ENCODE peak calls at places on chromosomes 4 and X, in nine cellular contexts. M is SK-N-SH, V is A549, E is transverse colon, K is ovary, B is K562, I is HepG2, Q is suprapubic skin, L is sigmoid colon. R is an unnamed sample. For H3K4me1, the result is how much of the 10 kb centered on the place peaks cover.

GRCh38 chr4:128379860-128380259 is 92.2 kb upstream of the PGRMC2 start:
- DNase-seq in E (peak), L (no peak), K (peak), M (peak), B (peak), Q (no peak), I (peak), V (peak), R (peak)

GRCh38 chr4:106583567-106583966 is 215.0 kb upstream of the GIMD1 start:
- DNase-seq in M (no peak), K (no peak), I (no peak), L (no peak), E (no peak), V (peak), B (no peak), Q (no peak), R (no peak)

GRCh38 chr4:148273501-148273986 is 168.7 kb downstream of the NR3C2 start:
- DNase-seq in E (no peak), B (no peak), L (no peak), M (peak), K (peak), V (no peak), I (no peak), Q (no peak), R (peak)

GRCh38 chr4:5157721-5158390 is 106.6 kb downstream of the STK32B start:
- DNase-seq in I (no peak), M (no peak), B (no peak), K (no peak), V (peak), L (no peak), E (no peak), Q (no peak), R (no peak)

GRCh38 chrX:105695451-105695850 is 126.9 kb upstream of the NRK start:
- DNase-seq in V (no peak), L (no peak), K (no peak), Q (no peak), M (no peak), I (no peak), E (no peak), B (no peak), R (no peak)

GRCh38 chr4:184732126-184732525 is 1.8 kb downstream of the CENPU start:
- DNase-seq in I (no peak), M (no peak), K (no peak), L (no peak), V (no peak), E (no peak), Q (no peak), B (no peak), R (no peak)

GRCh38 chrX:140507982-140508305 is 3.1 kb upstream of the SOX3 start:
- DNase-seq in V (no peak), Q (no peak), E (no peak), M (peak), L (no peak), B (no peak), K (no peak), I (no peak), R (no peak)

GRCh38 chrX:129654652-129655546 is at the start of gene APLN:
- DNase-seq in V (no peak), L (no peak), Q (no peak), E (no peak), K (peak), M (peak), B (no peak), I (no peak), R (peak)

GRCh38 chr4:89404530-89404929 is 96.9 kb upstream of the GPRIN3 start:
- DNase-seq in B (no peak), I (no peak), M (no peak), L (no peak), V (no peak), K (no peak), E (no peak), Q (no peak), R (no peak)

GRCh38 chr4:122744229-122744628 is 11.7 kb downstream of the BBS12 start:
- DNase-seq in I (peak), K (no peak), V (no peak), Q (no peak), M (no peak), B (no peak), E (no peak), L (no peak), R (no peak)

GRCh38 chr4:122873146-122873545 is 46.5 kb downstream of the FGF2 start:
- DNase-seq in V (no peak), E (no peak), Q (no peak), B (no peak), M (no peak), I (no peak), L (no peak), K (no peak), R (no peak)

GRCh38 chrX:118872102-118872566 is 48.5 kb downstream of the ZCCHC12 start:
- DNase-seq in Q (no peak), B (no peak), M (no peak), V (no peak), E (peak), L (peak), K (no peak), I (no peak), R (peak)

GRCh38 chr4:169202143-169202699 is 68.5 kb downstream of the SH3RF1 start:
- DNase-seq in K (no peak), B (no peak), M (no peak), E (no peak), V (no peak), L (no peak), Q (no peak), I (peak), R (no peak)

GRCh38 chr4:102868153-102868781 is 525 bp upstream of the CISD2 start:
- DNase-seq in E (peak), L (peak), B (no peak), K (peak), M (no peak), Q (peak), I (no peak), V (no peak), R (no peak)

GRCh38 chrX:38891641-38892413 is 90.6 kb downstream of the MID1IP1 start:
- DNase-seq in Q (no peak), E (no peak), B (no peak), I (no peak), L (no peak), V (no peak), M (no peak), K (no peak), R (no peak)

GRCh38 chr4:135124196-135124595 is 922.6 kb upstream of the PABPC4L start:
- DNase-seq in M (no peak), L (no peak), B (no peak), Q (no peak), V (no peak), K (no peak), I (no peak), E (no peak), R (no peak)

GRCh38 chr4:48254381-48255072 is 15.1 kb downstream of the TEC start:
- DNase-seq in L (no peak), B (no peak), I (no peak), M (no peak), E (no peak), Q (no peak), K (no peak), V (no peak), R (peak)

GRCh38 chr4:113358784-113359183 is 309.3 kb downstream of the ANK2 start:
- DNase-seq in B (peak), E (no peak), V (no peak), K (no peak), I (no peak), L (no peak), M (no peak), Q (no peak), R (no peak)

GRCh38 chr4:23163649-23164436 is 471.1 kb downstream of the GBA3 start:
- DNase-seq in K (no peak), V (no peak), Q (no peak), L (no peak), E (no peak), M (no peak), I (no peak), B (no peak), R (no peak)

GRCh38 chr4:101304916-101305315 is 42.4 kb downstream of the PPP3CA start:
- DNase-seq in M (peak), E (no peak), V (no peak), L (no peak), I (peak), K (no peak), Q (no peak), B (no peak), R (no peak)

GRCh38 chrX:131792789-131793462 is 230.2 kb upstream of the STK26 start:
- DNase-seq in L (peak), V (peak), E (peak), Q (peak), I (no peak), M (peak), K (peak), B (no peak), R (peak)

GRCh38 chr4:140652601-140653000 is 83.8 kb upstream of the UCP1 start:
- DNase-seq in I (no peak), Q (no peak), K (no peak), E (no peak), V (no peak), L (no peak), B (no peak), M (no peak), R (no peak)

GRCh38 chr4:67713531-67714247 is 12.7 kb upstream of the UBA6 start:
- DNase-seq in L (no peak), I (no peak), B (peak), E (no peak), Q (no peak), K (no peak), M (no peak), V (peak), R (no peak)

GRCh38 chr4:159281781-159282180 is 178.9 kb downstream of the RAPGEF2 start:
- DNase-seq in L (no peak), V (no peak), K (no peak), I (no peak), E (no peak), M (no peak), B (no peak), Q (no peak), R (no peak)

GRCh38 chrX:15816886-15817285 is 26.6 kb downstream of the ZRSR2 start:
- DNase-seq in I (no peak), K (no peak), B (no peak), L (no peak), Q (no peak), M (peak), E (no peak), V (no peak), R (no peak)

GRCh38 chr4:128163177-128164117 is 102.3 kb downstream of the LARP1B start:
- DNase-seq in I (peak), M (no peak), Q (no peak), L (no peak), K (no peak), E (no peak), B (no peak), V (peak), R (no peak)

GRCh38 chr4:168569066-168569908 is 72.4 kb downstream of the PALLD start:
- DNase-seq in M (no peak), E (peak), Q (no peak), L (no peak), B (peak), I (peak), V (no peak), K (no peak), R (peak)

GRCh38 chr4:128770807-128771206 is 38.7 kb upstream of the JADE1 start:
- DNase-seq in B (no peak), I (no peak), K (no peak), M (no peak), V (no peak), E (no peak), L (no peak), Q (no peak), R (no peak)

GRCh38 chr4:120877021-120877420 is 45.5 kb downstream of the PRDM5 start:
- DNase-seq in V (no peak), I (no peak), L (no peak), E (no peak), K (no peak), Q (no peak), B (no peak), M (no peak), R (no peak)

GRCh38 chr4:170248576-170248975 is 158.8 kb upstream of the AADAT start:
- DNase-seq in L (no peak), Q (no peak), V (no peak), B (no peak), M (no peak), E (no peak), K (no peak), I (no peak), R (no peak)

GRCh38 chrX:8289523-8289922 is 118.5 kb upstream of the VCX2 start:
- DNase-seq in B (no peak), E (no peak), M (no peak), L (no peak), V (no peak), Q (no peak), K (no peak), I (no peak), R (no peak)

GRCh38 chr4:89665662-89666061 is 171.3 kb downstream of the SNCA start:
- DNase-seq in M (no peak), B (no peak), Q (no peak), K (no peak), L (no peak), E (no peak), I (no peak), V (no peak), R (no peak)

GRCh38 chrX:64342811-64343210 is 52.4 kb downstream of the MTMR8 start:
- DNase-seq in E (no peak), K (no peak), Q (no peak), B (no peak), M (no peak), V (no peak), L (no peak), I (no peak), R (no peak)

GRCh38 chrX:68114573-68115199 is 318.6 kb downstream of the OPHN1 start:
- DNase-seq in L (no peak), M (no peak), K (no peak), V (no peak), I (no peak), B (no peak), Q (no peak), E (peak), R (no peak)

GRCh38 chrX:42241421-42241820 is 318.1 kb upstream of the CASK start:
- DNase-seq in V (no peak), I (no peak), M (no peak), Q (no peak), E (no peak), L (no peak), K (no peak), B (no peak), R (no peak)

GRCh38 chrX:43860646-43861370 is 21.4 kb downstream of the MAOB start:
- DNase-seq in Q (no peak), E (no peak), L (no peak), I (peak), V (peak), B (no peak), M (peak), K (no peak), R (no peak)
- TF ChIP-seq EP300 in Q (no peak), E (no peak), L (no peak), I (no peak), V (no peak), B (no peak), M (no peak), K (no peak), R (no peak)

GRCh38 chr4:2863649-2864048 is 20.0 kb downstream of the ADD1 start:
- DNase-seq in Q (no peak), K (no peak), L (no peak), M (no peak), V (no peak), B (no peak), E (no peak), I (no peak), R (no peak)

GRCh38 chr4:2859514-2859913 is 15.9 kb downstream of the ADD1 start:
- DNase-seq in V (no peak), B (no peak), K (no peak), M (no peak), L (no peak), Q (no peak), E (no peak), I (no peak), R (no peak)

GRCh38 chr4:2860391-2861348 is 17.0 kb downstream of the ADD1 start:
- DNase-seq in K (no peak), L (no peak), M (no peak), I (peak), E (no peak), Q (no peak), V (no peak), B (peak), R (no peak)

GRCh38 chr4:2862528-2862927 is 18.9 kb downstream of the ADD1 start:
- DNase-seq in K (no peak), I (no peak), M (no peak), L (no peak), E (no peak), B (peak), V (no peak), Q (no peak), R (no peak)

DNA sequence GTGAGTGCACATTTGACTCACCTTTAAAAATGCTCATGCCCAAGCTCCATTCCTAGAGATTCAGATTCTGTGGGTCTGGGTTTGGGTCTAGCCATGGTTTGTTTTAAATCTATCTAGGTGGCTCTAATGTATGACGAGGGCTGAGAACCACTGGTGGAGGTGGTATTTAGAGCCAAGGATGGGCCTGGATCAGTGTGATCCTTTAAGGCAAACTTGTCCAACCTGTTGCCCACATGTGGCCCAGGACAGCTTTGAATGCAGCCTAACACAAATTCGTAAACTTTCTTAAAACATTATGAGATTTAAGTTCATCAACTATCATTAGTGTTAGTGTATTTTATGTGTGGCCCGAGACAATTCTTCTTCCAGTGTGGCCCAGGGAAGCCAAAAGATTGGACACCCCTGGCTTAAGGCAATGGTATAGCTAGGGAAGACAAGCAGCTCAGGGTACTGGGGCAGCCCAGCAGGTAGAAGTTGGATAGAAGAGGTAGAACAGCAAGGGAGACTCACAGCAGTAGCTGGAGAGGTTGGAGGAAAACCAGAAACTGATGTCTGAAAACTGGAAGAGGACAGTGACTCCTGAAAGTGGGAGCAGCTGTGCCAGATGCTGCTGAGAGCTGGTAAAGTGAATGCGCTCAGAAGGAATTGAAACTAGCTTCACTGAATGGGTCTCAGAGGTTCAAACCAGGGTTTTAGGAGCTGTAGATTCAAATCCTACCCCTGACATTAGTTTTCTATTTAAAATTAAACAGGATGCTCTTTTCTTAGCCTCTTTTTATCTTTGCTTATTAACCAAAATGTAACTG is 18.2 kb downstream of the ADD1 start:
- DNase-seq in M (no peak), Q (no peak), E (no peak), V (no peak), I (no peak), B (no peak), L (no peak), K (no peak), R (no peak)
- H3K27ac ChIP-seq in M (no peak), Q (peak), E (peak), V (peak), I (peak), B (no peak), L (peak), K (no peak), R (peak)

GRCh38 chr4:116499-116898 is 7.8 kb upstream of the ZNF718 start:
- DNase-seq in E (no peak), K (no peak), I (no peak), Q (no peak), M (no peak), L (no peak), B (no peak), V (no peak), R (no peak)

GRCh38 chr4:114151-114550 is 10.2 kb upstream of the ZNF718 start:
- DNase-seq in V (no peak), B (no peak), E (no peak), L (no peak), K (no peak), I (no peak), Q (no peak), M (no peak), R (no peak)

GRCh38 chr4:107444-108429 is 16.6 kb upstream of the ZNF718 start:
- DNase-seq in K (no peak), Q (no peak), L (no peak), I (no peak), M (peak), V (no peak), B (no peak), E (no peak), R (no peak)

GRCh38 chr4:112771-113170 is 11.5 kb upstream of the ZNF718 start:
- DNase-seq in L (no peak), B (no peak), E (no peak), Q (no peak), K (no peak), M (no peak), V (no peak), I (no peak), R (no peak)

GRCh38 chr4:113732-114131 is 10.6 kb upstream of the ZNF718 start:
- DNase-seq in E (no peak), Q (no peak), L (no peak), M (no peak), I (no peak), V (no peak), B (no peak), K (no peak), R (no peak)
- H3K4me1 ChIP-seq in E (under half), Q (under half), L (under half), M (under half), I (under half), V (under half), B (under half), K (under half), R (under half)

DNA sequence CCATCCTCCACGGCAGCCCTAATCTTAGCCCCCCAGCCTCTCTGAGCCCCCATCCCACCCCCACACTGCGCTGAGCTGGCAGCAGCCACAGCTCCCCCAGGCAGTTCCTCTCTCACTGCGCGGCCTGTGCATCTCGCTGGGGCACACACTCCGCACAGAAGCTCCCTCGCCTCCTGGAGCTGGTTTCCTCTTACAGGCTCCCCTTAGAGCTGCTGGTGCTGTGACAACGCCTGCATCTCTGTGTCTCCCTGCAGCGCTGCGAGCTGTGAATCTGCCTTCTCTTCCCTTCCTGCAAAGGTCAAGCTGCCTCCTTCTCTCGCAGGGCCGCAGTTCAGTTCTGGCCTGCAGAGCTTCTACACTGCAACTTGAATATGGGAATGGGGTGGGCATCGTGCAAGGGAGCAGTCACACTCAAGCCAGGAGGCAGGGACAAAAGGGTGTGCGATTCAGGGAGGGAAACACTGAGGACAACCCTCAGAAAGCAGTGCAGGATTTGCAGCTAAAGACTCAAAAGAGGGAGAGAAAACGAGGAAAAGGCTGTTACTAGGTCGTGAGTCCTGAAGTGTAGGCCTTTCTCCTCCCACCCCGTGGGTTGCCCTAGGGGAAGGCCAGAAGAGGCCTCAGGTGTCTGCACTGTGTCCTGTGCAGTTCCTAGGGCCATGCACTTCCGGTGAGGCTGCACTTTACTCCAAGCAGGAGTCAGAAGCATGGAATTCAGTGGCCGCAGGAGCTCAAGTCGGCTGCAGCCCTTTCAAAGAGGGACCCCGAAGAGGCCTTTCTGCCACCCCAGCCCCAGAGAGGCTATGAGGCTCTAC is 87.0 kb downstream of the BCOR start:
- DNase-seq in E (no peak), K (no peak), I (peak), B (no peak), V (no peak), M (peak), Q (no peak), L (no peak), R (no peak)
- TF ChIP-seq EP300 in E (no peak), K (no peak), I (no peak), B (no peak), V (no peak), M (no peak), Q (no peak), L (no peak), R (no peak)

DNA sequence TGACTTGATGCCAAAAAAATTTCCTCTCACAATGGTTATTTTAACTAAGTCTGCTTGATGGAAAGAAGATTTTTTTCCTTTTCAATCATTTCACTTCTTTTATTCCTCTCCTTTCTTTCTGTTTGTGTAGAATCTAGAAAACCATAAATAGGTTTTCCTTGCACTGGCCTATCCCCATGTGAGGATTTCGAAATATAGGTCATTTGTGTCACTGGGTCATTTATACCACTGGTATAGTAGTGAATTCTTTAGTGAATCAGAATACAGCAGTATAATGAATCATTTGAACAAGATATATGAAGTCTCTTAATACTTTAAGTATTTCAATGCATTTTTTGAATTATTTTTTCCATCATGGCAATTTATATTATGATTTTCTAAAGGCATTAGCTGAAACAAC is 26.6 kb downstream of the PCDH7 start:
- DNase-seq in M (no peak), K (no peak), V (no peak), Q (no peak), L (no peak), I (no peak), B (no peak), E (no peak), R (no peak)
- H3K27ac ChIP-seq in M (no peak), K (no peak), V (no peak), Q (no peak), L (no peak), I (no peak), B (no peak), E (no peak), R (no peak)